ENCODE peak calls at places on chromosome 1, in nine cellular contexts. L, B, Y, U, G, Q, I, D and E are unnamed samples.

GRCh38 chr1:224929335-224930237 is at the start of gene DNAH14:
- DNase-seq in L (peak), B (peak), Y (peak), U (peak), G (peak), Q (no peak), I (peak), D (peak), E (peak)

GRCh38 chr1:228293816-228294500 is 86.1 kb downstream of the OBSCN start:
- DNase-seq in L (no peak), B (no peak), Y (no peak), U (peak), G (peak), Q (no peak), I (no peak), D (no peak), E (no peak)

GRCh38 chr1:82517586-82517985 is 716.9 kb downstream of the ADGRL2 start:
- DNase-seq in L (peak), B (peak), Y (no peak), U (peak), G (peak), Q (no peak), I (peak), D (peak), E (peak)

GRCh38 chr1:92922378-92923035 is 38.8 kb downstream of the DIPK1A start:
- DNase-seq in L (no peak), B (no peak), Y (no peak), U (no peak), G (no peak), Q (no peak), I (peak), D (no peak), E (peak)

GRCh38 chr1:11906870-11907269 is 19.4 kb downstream of the KIAA2013 start:
- DNase-seq in L (no peak), B (no peak), Y (no peak), U (peak), G (no peak), Q (no peak), I (no peak), D (no peak), E (no peak)

GRCh38 chr1:200732438-200732837 is 6.3 kb upstream of the CAMSAP2 start:
- DNase-seq in L (no peak), B (no peak), Y (no peak), U (no peak), G (no peak), Q (no peak), I (no peak), D (no peak), E (no peak)

GRCh38 chr1:6373961-6374720 is 19.4 kb downstream of the ACOT7 start:
- DNase-seq in L (no peak), B (no peak), Y (no peak), U (no peak), G (no peak), Q (no peak), I (no peak), D (no peak), E (no peak)

GRCh38 chr1:234931404-234931973 is 197.1 kb downstream of the TOMM20 start:
- DNase-seq in L (no peak), B (no peak), Y (no peak), U (no peak), G (no peak), Q (no peak), I (no peak), D (peak), E (no peak)

GRCh38 chr1:11985851-11986250 is 5.6 kb downstream of the MFN2 start:
- DNase-seq in L (no peak), B (no peak), Y (no peak), U (no peak), G (no peak), Q (no peak), I (peak), D (no peak), E (peak)

GRCh38 chr1:236141447-236142357 is 637 bp upstream of the GPR137B start:
- DNase-seq in L (peak), B (no peak), Y (no peak), U (peak), G (peak), Q (no peak), I (peak), D (no peak), E (peak)

GRCh38 chr1:6125366-6125765 is 54.8 kb downstream of the CHD5 start:
- DNase-seq in L (no peak), B (peak), Y (no peak), U (peak), G (no peak), Q (no peak), I (no peak), D (no peak), E (no peak)

GRCh38 chr1:16139473-16139962 is 16.4 kb downstream of the EPHA2 start:
- DNase-seq in L (no peak), B (no peak), Y (no peak), U (no peak), G (no peak), Q (no peak), I (peak), D (no peak), E (peak)

GRCh38 chr1:65372557-65372956 is 47.9 kb upstream of the LEPR start:
- DNase-seq in L (no peak), B (no peak), Y (no peak), U (no peak), G (no peak), Q (no peak), I (peak), D (no peak), E (peak)

GRCh38 chr1:153677718-153678518 is 570 bp upstream of the NPR1 start:
- DNase-seq in L (peak), B (peak), Y (peak), U (peak), G (peak), Q (peak), I (peak), D (peak), E (peak)

GRCh38 chr1:200780545-200781444 is 42.1 kb downstream of the CAMSAP2 start:
- DNase-seq in L (peak), B (no peak), Y (peak), U (no peak), G (no peak), Q (no peak), I (peak), D (no peak), E (peak)

GRCh38 chr1:24514946-24515345 is 12.3 kb downstream of the RCAN3 start:
- DNase-seq in L (no peak), B (no peak), Y (no peak), U (no peak), G (no peak), Q (no peak), I (no peak), D (no peak), E (no peak)

GRCh38 chr1:219416598-219417238 is 196.2 kb downstream of the ZC3H11B start:
- DNase-seq in L (peak), B (no peak), Y (peak), U (no peak), G (peak), Q (peak), I (peak), D (no peak), E (peak)

GRCh38 chr1:199202331-199202730 is 563.5 kb downstream of the PTPRC start:
- DNase-seq in L (no peak), B (no peak), Y (no peak), U (no peak), G (no peak), Q (no peak), I (no peak), D (no peak), E (no peak)

GRCh38 chr1:215932558-215932957 is 365.5 kb downstream of the KCTD3 start:
- DNase-seq in L (no peak), B (no peak), Y (no peak), U (no peak), G (no peak), Q (no peak), I (no peak), D (no peak), E (no peak)

GRCh38 chr1:207861442-207862177 is 49.3 kb downstream of the CD34 start:
- DNase-seq in L (no peak), B (no peak), Y (no peak), U (no peak), G (no peak), Q (no peak), I (no peak), D (peak), E (peak)

GRCh38 chr1:180251526-180252305 is 21.7 kb downstream of the LHX4 start:
- DNase-seq in L (no peak), B (peak), Y (no peak), U (peak), G (no peak), Q (no peak), I (no peak), D (no peak), E (no peak)

GRCh38 chr1:81978945-81979344 is 178.2 kb downstream of the ADGRL2 start:
- DNase-seq in L (peak), B (no peak), Y (no peak), U (no peak), G (no peak), Q (no peak), I (no peak), D (no peak), E (no peak)

GRCh38 chr1:16082283-16083038 is 9.0 kb upstream of the FAM131C start:
- DNase-seq in L (peak), B (peak), Y (peak), U (peak), G (peak), Q (no peak), I (peak), D (peak), E (peak)

GRCh38 chr1:160097911-160098851 is at the start of gene IGSF8:
- DNase-seq in L (peak), B (peak), Y (peak), U (peak), G (peak), Q (no peak), I (peak), D (peak), E (peak)

GRCh38 chr1:165841582-165842362 is 14.4 kb downstream of the UCK2 start:
- DNase-seq in L (no peak), B (no peak), Y (no peak), U (no peak), G (no peak), Q (no peak), I (peak), D (no peak), E (peak)

GRCh38 chr1:93608188-93609109 is 73.2 kb downstream of the BCAR3 start:
- DNase-seq in L (peak), B (no peak), Y (no peak), U (no peak), G (peak), Q (no peak), I (peak), D (peak), E (no peak)

GRCh38 chr1:71087713-71088112 is 6.9 kb upstream of the ZRANB2 start:
- DNase-seq in L (no peak), B (no peak), Y (no peak), U (no peak), G (no peak), Q (no peak), I (no peak), D (no peak), E (no peak)

GRCh38 chr1:177703888-177704446 is 265.9 kb downstream of the SEC16B start:
- DNase-seq in L (no peak), B (no peak), Y (no peak), U (no peak), G (no peak), Q (no peak), I (no peak), D (no peak), E (no peak)

GRCh38 chr1:200699871-200700270 is 30.2 kb upstream of the DDX59 start:
- DNase-seq in L (no peak), B (no peak), Y (peak), U (no peak), G (no peak), Q (no peak), I (peak), D (no peak), E (peak)

GRCh38 chr1:29682171-29682917 is 446.0 kb downstream of the PTPRU start:
- DNase-seq in L (peak), B (no peak), Y (no peak), U (no peak), G (no peak), Q (no peak), I (no peak), D (peak), E (no peak)

GRCh38 chr1:179283992-179284391 is 9.6 kb upstream of the SOAT1 start:
- DNase-seq in L (no peak), B (no peak), Y (no peak), U (no peak), G (no peak), Q (no peak), I (no peak), D (no peak), E (no peak)

GRCh38 chr1:58664881-58665280 is 35.0 kb downstream of the MYSM1 start:
- DNase-seq in L (no peak), B (no peak), Y (no peak), U (no peak), G (no peak), Q (no peak), I (no peak), D (no peak), E (peak)

DNA sequence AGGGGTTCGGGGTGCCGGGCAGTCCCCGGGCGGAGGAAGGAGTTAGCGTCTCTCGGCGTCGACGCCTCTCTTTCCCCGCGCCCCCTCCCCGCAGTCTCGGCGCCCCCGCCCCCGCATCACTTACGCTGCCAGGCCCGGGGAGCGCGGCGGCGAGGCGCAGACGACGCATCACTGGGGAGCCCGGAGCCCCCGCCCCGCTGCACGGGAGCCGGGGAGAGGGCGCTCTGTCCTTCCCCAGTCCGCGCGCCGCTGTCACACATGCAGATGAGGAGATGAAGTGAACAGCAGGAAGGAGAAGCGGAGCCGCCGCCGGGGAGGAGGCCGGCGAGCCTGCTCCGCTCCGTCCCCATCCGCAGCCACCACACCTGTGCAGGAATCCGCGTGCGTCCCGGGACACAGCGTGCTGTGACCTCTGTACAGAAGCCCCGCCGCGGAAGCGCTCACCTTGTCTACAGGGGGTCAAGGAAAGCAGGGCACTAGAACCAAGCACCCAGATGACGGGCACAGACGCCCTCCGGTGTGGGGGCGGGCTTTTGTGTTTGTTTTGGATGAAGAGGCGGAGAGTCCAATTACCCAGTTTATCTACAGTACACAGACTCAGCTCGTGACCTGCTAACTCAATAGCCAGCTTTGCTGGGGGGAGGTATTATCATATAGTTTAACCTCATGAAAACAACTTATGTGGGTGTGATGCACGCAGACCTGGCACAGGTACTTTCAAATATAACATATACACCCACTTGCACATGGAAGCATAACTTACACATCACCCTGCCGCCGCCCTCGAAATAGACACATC is 12.5 kb downstream of the KLHDC8A start:
- DNase-seq in L (peak), B (no peak), Y (no peak), U (peak), G (no peak), Q (no peak), I (no peak), D (no peak), E (no peak)
- H3K4me3 ChIP-seq in L (peak), B (peak), Y (peak), U (peak), G (peak), Q (peak), I (no peak), D (no peak), E (no peak)

DNA sequence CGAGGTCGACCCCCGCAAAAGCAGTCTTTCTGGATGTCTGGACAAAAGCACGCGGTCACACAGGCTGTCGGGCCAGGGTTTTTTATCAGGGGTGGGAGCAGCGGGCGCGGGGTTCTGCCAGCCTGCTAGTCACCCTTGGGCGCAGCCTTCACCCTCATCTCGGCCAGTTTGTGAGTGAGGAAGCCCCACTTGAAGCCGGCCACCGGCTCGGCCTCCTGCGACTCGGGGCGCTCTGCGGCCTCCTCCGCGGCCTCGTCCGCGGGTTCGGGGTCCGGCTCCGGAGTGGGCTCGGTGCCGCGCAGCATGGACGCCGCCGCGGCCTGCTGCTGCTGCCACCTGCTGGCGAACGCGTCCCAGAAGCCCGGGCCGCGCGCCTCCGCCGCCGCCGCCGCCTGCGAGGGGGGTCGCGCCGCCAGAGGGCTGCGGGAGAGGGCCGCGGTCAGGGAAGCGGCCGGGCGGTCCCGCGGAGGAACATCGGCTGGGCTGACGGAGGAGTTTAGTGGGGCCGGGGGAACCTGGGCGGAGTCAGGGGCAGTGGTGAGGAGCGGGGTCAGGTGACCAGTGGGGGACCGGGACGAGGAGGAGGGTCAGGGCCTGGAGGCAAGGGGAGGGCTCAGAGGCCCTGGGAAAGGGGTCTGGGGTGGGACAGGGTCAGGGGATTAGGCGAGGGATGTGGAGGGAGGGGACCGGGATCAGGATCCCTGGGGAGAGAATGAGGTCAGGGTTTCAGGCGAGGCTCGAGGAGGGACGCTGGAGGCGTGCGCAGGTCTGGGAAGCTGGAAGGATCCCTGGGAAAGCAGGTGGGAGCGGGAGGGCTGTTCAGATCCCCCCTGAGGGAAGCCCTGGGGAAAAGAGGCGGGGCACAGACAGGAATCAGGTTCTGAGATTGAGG is 4.5 kb downstream of the C1orf232 start:
- DNase-seq in L (peak), B (peak), Y (peak), U (peak), G (peak), Q (no peak), I (peak), D (no peak), E (peak)
- TF ChIP-seq CTCF in L (peak), B (peak), Y (peak), U (peak), G (peak), Q (peak), I (no peak), D (no peak), E (peak)

GRCh38 chr1:1063945-1064831 is 9.9 kb downstream of the RNF223 start:
- DNase-seq in L (peak), B (no peak), Y (peak), U (peak), G (peak), Q (peak), I (peak), D (no peak), E (peak)
- H3K4me3 ChIP-seq in L (no peak), B (no peak), Y (no peak), U (no peak), G (no peak), Q (no peak), I (no peak), D (no peak), E (no peak)

DNA sequence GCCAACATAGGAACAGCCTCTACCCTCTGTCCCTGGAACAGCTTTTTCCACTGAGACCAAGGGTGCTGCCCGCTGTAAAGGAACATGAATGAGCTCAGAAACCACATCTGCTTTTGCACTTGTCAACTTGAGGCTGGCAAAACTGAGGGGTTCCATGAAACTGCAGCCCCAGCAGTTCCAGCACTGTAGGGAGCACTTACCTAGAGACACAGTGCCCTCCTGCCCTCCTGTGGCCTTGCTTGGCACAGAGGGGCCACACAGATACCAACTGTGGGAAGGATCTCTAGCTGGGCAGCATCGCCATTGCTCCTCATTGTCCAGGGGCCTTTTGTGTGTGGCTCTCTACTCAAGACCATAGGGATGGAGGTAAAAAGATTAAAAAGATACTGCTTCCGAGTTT is 51.6 kb downstream of the ITPKB start:
- DNase-seq in L (no peak), B (no peak), Y (no peak), U (peak), G (no peak), Q (no peak), I (no peak), D (no peak), E (no peak)
- TF ChIP-seq CTCF in L (no peak), B (no peak), Y (peak), U (peak), G (peak), Q (no peak), I (no peak), D (no peak), E (no peak)

DNA sequence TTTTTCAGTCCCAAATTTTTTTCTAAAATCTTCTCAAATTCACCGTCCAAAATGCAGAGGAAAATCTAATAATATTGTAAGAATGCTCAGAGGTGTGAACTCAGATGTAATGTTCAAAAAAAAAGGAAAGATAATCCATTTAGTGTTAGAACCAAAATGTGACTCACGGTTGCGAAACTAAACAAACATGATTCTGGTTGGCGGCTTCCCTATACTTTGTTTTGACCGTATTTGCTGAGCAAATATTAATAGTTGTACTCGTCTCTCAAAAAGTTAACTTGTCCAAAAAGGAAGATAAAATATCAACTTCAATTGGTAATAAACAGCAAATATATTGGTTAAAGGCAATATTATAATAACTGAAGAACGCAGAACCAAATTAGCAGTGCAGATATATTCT is 34.4 kb downstream of the ZSWIM5 start:
- DNase-seq in L (no peak), B (no peak), Y (no peak), U (no peak), G (no peak), Q (peak), I (peak), D (no peak), E (no peak)
- H3K4me3 ChIP-seq in L (no peak), B (no peak), Y (no peak), U (no peak), G (no peak), Q (no peak), I (no peak), D (no peak), E (no peak)

GRCh38 chr1:172647110-172647564 is 11.8 kb upstream of the FASLG start:
- DNase-seq in L (no peak), B (no peak), Y (no peak), U (no peak), G (no peak), Q (no peak), I (no peak), D (no peak), E (no peak)
- TF ChIP-seq CTCF in L (no peak), B (no peak), Y (no peak), U (no peak), G (no peak), Q (no peak), I (no peak), D (no peak), E (no peak)

GRCh38 chr1:171172471-171172870 is 12.6 kb upstream of the FMO2 start:
- DNase-seq in L (no peak), B (no peak), Y (no peak), U (no peak), G (no peak), Q (no peak), I (no peak), D (no peak), E (peak)
- H3K4me3 ChIP-seq in L (no peak), B (no peak), Y (no peak), U (no peak), G (no peak), Q (no peak), I (no peak), D (no peak), E (no peak)